ENCODE peak calls at places on chromosomes 4 and X, in four cellular contexts. F is cardiac fibroblast; D is CD4-positive, alpha-beta memory T cell; W is small intestine. J is an unnamed sample.

GRCh38 chr4:146212781-146213180 is 1.6 kb upstream of the REELD1 start:
- DNase-seq in W (no peak), D (no peak), F (no peak), J (no peak)

GRCh38 chr4:86558799-86559198 is 35.3 kb upstream of the PTPN13 start:
- DNase-seq in D (no peak), W (no peak), F (no peak), J (no peak)

GRCh38 chr4:23932935-23933334 is 43.1 kb upstream of the PPARGC1A start:
- DNase-seq in F (peak; percentile 63), D (no peak), W (no peak), J (no peak)

GRCh38 chr4:114924311-114924710 is 189.1 kb downstream of the NDST4 start:
- DNase-seq in W (no peak), D (no peak), F (no peak), J (no peak)

GRCh38 chr4:153206534-153206933 is 2.3 kb downstream of the TRIM2 start:
- DNase-seq in F (no peak), D (no peak), W (no peak), J (no peak)

GRCh38 chr4:121147923-121148443 is 16.1 kb downstream of the TNIP3 start:
- DNase-seq in W (no peak), D (no peak), F (no peak), J (no peak)

GRCh38 chrX:134764202-134764785 is 106.0 kb upstream of the PLAC1 start:
- DNase-seq in W (peak; percentile 53), D (no peak), F (no peak), J (no peak)

GRCh38 chr4:47749858-47750257 is 88.0 kb downstream of the CORIN start:
- DNase-seq in F (no peak), W (no peak), D (no peak), J (no peak)

GRCh38 chr4:77044458-77045124 is 31.2 kb downstream of the CCNI start:
- DNase-seq in F (peak; percentile 72), W (peak; percentile 51), D (no peak), J (no peak)

GRCh38 chr4:185307136-185307950 is 88.4 kb downstream of the LRP2BP start:
- DNase-seq in D (no peak), F (no peak), W (peak; percentile 23), J (no peak)

GRCh38 chr4:87055340-87055739 is 120.5 kb downstream of the AFF1 start:
- DNase-seq in W (no peak), F (peak; percentile 42), D (no peak), J (no peak)

GRCh38 chr4:83216856-83217683 is 67.5 kb downstream of the COQ2 start:
- DNase-seq in W (no peak), F (no peak), D (no peak), J (no peak)

GRCh38 chr4:60128916-60129315 is 1071.2 kb upstream of the ADGRL3 start:
- DNase-seq in F (no peak), D (no peak), W (no peak), J (no peak)

GRCh38 chr4:114286275-114286674 is 306.8 kb upstream of the ARSJ start:
- DNase-seq in F (no peak), W (no peak), D (no peak), J (no peak)

GRCh38 chr4:77849278-77849965 is 13.2 kb upstream of the MRPL1 start:
- DNase-seq in D (no peak), F (no peak), W (no peak), J (no peak)

GRCh38 chr4:59339631-59340030 is 1860.5 kb upstream of the ADGRL3 start:
- DNase-seq in D (no peak), W (no peak), F (no peak), J (no peak)

GRCh38 chr4:111754003-111754402 is 391.3 kb upstream of the FAM241A start:
- DNase-seq in F (no peak), W (no peak), D (no peak), J (no peak)

GRCh38 chr4:182139481-182139880 is 103.7 kb upstream of the TENM3 start:
- DNase-seq in D (no peak), F (no peak), W (peak; percentile 12), J (no peak)

GRCh38 chr4:133355636-133356035 is 206.5 kb downstream of the PCDH10 start:
- DNase-seq in W (no peak), F (peak; percentile 29), D (no peak), J (no peak)

GRCh38 chr4:6909970-6910339 is 329 bp downstream of the TBC1D14 start:
- DNase-seq in W (peak; percentile 47), D (no peak), F (no peak), J (no peak)

GRCh38 chr4:116323606-116324005 is 761.8 kb downstream of the TRAM1L1 start:
- DNase-seq in W (no peak), F (no peak), D (no peak), J (no peak)

GRCh38 chr4:84319124-84319523 is 180.0 kb downstream of the NKX6-1 start:
- DNase-seq in D (no peak), W (no peak), F (peak; percentile 8), J (no peak)

GRCh38 chr4:36088542-36088941 is 155.8 kb downstream of the ARAP2 start:
- DNase-seq in W (no peak), F (no peak), D (no peak), J (no peak)

GRCh38 chr4:77453911-77454310 is 151.7 kb upstream of the CXCL13 start:
- DNase-seq in D (no peak), F (no peak), W (no peak), J (no peak)

GRCh38 chr4:10577018-10577417 is 107.5 kb downstream of the CLNK start:
- DNase-seq in W (no peak), D (no peak), F (no peak), J (no peak)

GRCh38 chr4:53193111-53193510 is 172.8 kb downstream of the SCFD2 start:
- DNase-seq in F (no peak), D (no peak), W (no peak), J (no peak)

GRCh38 chrX:34653811-34654210 is 3.3 kb downstream of the TMEM47 start:
- DNase-seq in W (no peak), F (no peak), D (no peak), J (no peak)

GRCh38 chrX:141936080-141936479 is 32.4 kb downstream of the MAGEC1 start:
- DNase-seq in D (no peak), W (no peak), F (peak; percentile 2), J (no peak)

GRCh38 chr4:152935661-152936445 is at the start of gene FHDC1:
- DNase-seq in D (no peak), W (peak; percentile 87), F (no peak), J (peak; percentile 92)

GRCh38 chr4:147799986-147800555 is 68.2 kb downstream of the ARHGAP10 start:
- DNase-seq in F (no peak), W (peak; percentile 31), D (peak; percentile 86), J (no peak)

GRCh38 chr4:6694177-6694901 is 661 bp downstream of the S100P start:
- DNase-seq in D (peak; percentile 64), W (no peak), F (no peak), J (no peak)

GRCh38 chrX:4091046-4091760 is 377.8 kb upstream of the PRKX start:
- DNase-seq in D (no peak), W (no peak), F (no peak), J (no peak)

DNA sequence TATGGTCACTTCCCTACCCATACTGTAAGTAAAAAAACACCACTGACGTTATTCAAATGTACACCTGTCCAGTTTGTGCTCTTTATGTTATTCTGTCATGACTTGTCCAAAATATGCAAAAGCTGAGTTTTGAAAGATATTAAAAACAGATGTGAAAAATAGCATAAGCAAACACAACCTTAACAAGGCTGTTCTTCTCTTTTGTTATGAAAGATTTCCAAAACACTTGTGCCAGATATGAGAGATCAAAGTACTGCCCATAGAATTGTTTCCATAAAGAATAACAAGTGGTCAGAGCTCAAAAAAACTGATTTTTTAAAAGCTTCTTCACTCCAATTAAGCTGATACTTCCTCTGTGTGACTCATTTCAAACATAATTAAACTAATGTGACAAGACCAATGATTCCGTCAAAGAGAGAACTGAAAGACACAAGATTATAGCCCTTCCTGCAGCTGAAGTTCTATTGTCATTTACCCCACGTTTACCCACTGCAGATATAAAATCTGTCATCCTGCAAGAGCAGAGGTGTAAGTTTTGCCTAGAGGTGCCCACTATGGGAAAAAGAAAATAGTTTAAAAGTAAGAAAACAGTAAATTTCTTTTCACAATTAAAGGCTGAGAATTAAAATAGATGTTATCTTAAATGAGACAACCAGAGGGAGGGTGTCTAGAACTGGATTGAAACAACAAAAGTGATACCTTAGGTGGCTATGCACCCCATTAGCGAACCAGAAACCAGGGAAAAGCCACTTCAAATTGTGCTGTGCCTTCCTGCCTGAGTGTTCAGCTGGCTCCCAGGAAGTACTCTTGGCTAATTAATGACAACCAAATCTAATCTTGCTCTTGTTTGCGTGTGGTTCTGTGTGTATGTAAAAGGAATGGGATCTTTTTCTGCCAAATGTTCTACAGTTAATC is 30.1 kb downstream of the RASSF6 start:
- DNase-seq in F (peak; percentile 53), D (no peak), W (peak; percentile 44), J (no peak)
- H3K4me3 ChIP-seq in F (no peak overlapping the region), D (no peak overlapping the region), W (no peak overlapping the region), J (no peak overlapping the region)

DNA sequence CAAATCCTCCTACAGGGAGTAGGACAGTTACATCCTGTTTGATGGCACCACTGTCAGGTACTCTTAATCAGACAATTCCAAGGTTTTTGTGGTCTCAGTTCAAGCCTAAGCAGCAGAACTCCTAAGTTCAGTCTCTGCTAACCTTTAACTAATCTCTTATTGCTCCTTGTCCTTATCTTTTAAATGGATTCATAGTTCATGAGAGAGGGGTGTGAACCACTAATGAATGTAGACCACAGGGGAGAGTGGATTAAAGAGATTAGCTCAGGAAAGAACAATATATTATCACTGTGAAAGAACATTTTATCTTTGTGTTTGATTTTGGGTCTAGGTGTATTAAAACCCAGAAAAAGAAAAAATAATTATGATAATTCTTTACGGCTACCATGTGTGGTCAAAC is 168.9 kb downstream of the DCK start:
- DNase-seq in F (no peak), D (no peak), W (peak; percentile 79), J (no peak)
- H3K4me3 ChIP-seq in F (no peak overlapping the region), D (no peak overlapping the region), W (no peak overlapping the region), J (no peak overlapping the region)

GRCh38 chrX:52995974-52996304 is 37.6 kb upstream of the FAM156A start:
- DNase-seq in W (no peak), F (no peak), D (no peak), J (no peak)
- H3K4me3 ChIP-seq in W (no peak overlapping the region), F (peak overlapping the region; percentile 66), D (peak overlapping the region; percentile 89), J (no peak overlapping the region)

GRCh38 chr4:1758306-1759121 is 34.6 kb upstream of the FGFR3 start:
- DNase-seq in W (no peak), D (no peak), F (no peak), J (no peak)

GRCh38 chr4:1757836-1758235 is 35.3 kb upstream of the FGFR3 start:
- DNase-seq in F (no peak), D (no peak), W (no peak), J (no peak)

GRCh38 chr4:1759818-1760223 is 33.3 kb upstream of the FGFR3 start:
- DNase-seq in F (no peak), D (no peak), W (no peak), J (no peak)

GRCh38 chr4:1760521-1761001 is 32.5 kb upstream of the FGFR3 start:
- DNase-seq in F (no peak), D (no peak), W (no peak), J (no peak)

GRCh38 chr4:1759170-1759817 is 33.8 kb upstream of the FGFR3 start:
- DNase-seq in F (no peak), D (no peak), W (no peak), J (no peak)
- H3K4me3 ChIP-seq in F (no peak overlapping the region), D (no peak overlapping the region), W (no peak overlapping the region), J (no peak overlapping the region)

GRCh38 chrX:19595036-19595435 is 79.7 kb upstream of the MAP3K15 start:
- DNase-seq in D (no peak), W (no peak), F (peak; percentile 77), J (no peak)
- H3K4me3 ChIP-seq in D (no peak overlapping the region), W (no peak overlapping the region), F (no peak overlapping the region), J (no peak overlapping the region)